ENCODE peak calls at places on chromosomes 7 and 10, in four cellular contexts. Y is omental fat pad, J is C1 segment of cervical spinal cord, E is PC-3. V is an unnamed sample.

GRCh38 chr7:123792547-123792946 is 43.7 kb upstream of the WASL start:
- DNase-seq in J (no peak), E (no peak), Y (no peak), V (no peak)

GRCh38 chr7:16465469-16466086 is at the start of gene SOSTDC1:
- DNase-seq in Y (no peak), E (peak), J (no peak), V (no peak)

GRCh38 chr7:26307226-26307625 is 15.6 kb downstream of the SNX10 start:
- DNase-seq in J (no peak), E (peak), Y (no peak), V (no peak)

GRCh38 chr7:33671521-33672262 is 233.6 kb upstream of the BMPER start:
- DNase-seq in Y (no peak), J (no peak), E (no peak), V (no peak)

GRCh38 chr10:110686941-110687340 is 42.8 kb downstream of the RBM20 start:
- DNase-seq in J (no peak), Y (no peak), E (no peak), V (peak)

GRCh38 chr7:27375958-27376357 is 133.4 kb downstream of the EVX1 start:
- DNase-seq in E (no peak), Y (no peak), J (no peak), V (no peak)

GRCh38 chr7:156147771-156148504 is 335.7 kb upstream of the SHH start:
- DNase-seq in J (no peak), Y (no peak), E (no peak), V (no peak)

GRCh38 chr10:125002423-125003145 is 60.7 kb downstream of the ZRANB1 start:
- DNase-seq in E (no peak), Y (peak), J (no peak), V (no peak)

GRCh38 chr7:28076421-28077163 is 104.0 kb downstream of the JAZF1 start:
- DNase-seq in E (no peak), J (no peak), Y (no peak), V (no peak)

GRCh38 chr7:7884855-7885254 is 83.7 kb upstream of the GLCCI1 start:
- DNase-seq in E (peak), J (no peak), Y (no peak), V (no peak)

GRCh38 chr10:124495725-124496124 is 34.1 kb downstream of the LHPP start:
- DNase-seq in E (no peak), J (no peak), Y (no peak), V (no peak)

GRCh38 chr10:110151467-110151866 is 55.9 kb upstream of the MXI1 start:
- DNase-seq in J (no peak), E (peak), Y (no peak), V (no peak)

GRCh38 chr7:131522325-131522920 is 34.0 kb downstream of the PODXL start:
- DNase-seq in Y (no peak), E (no peak), J (no peak), V (no peak)

GRCh38 chr7:44415047-44415446 is 75.4 kb downstream of the NUDCD3 start:
- DNase-seq in E (peak), Y (no peak), J (no peak), V (no peak)

GRCh38 chr10:8637640-8638039 is 583.2 kb downstream of the GATA3 start:
- DNase-seq in Y (no peak), J (no peak), E (no peak), V (no peak)

GRCh38 chr10:78934994-78935602 is 133.7 kb upstream of the ZMIZ1 start:
- DNase-seq in E (no peak), J (no peak), Y (no peak), V (no peak)

GRCh38 chr10:7408003-7408493 is 2.8 kb downstream of the SFMBT2 start:
- DNase-seq in Y (no peak), E (no peak), J (no peak), V (no peak)

GRCh38 chr7:129343099-129343700 is 91.0 kb upstream of the STRIP2 start:
- DNase-seq in E (peak), Y (no peak), J (no peak), V (peak)

GRCh38 chr10:101492205-101492604 is 95.9 kb downstream of the POLL start:
- DNase-seq in Y (no peak), J (no peak), E (no peak), V (no peak)

GRCh38 chr10:64760371-64760770 is 1239.2 kb downstream of the REEP3 start:
- DNase-seq in Y (no peak), E (peak), J (no peak), V (no peak)

GRCh38 chr7:2405601-2406345 is 2.4 kb downstream of the CHST12 start:
- DNase-seq in E (no peak), J (no peak), Y (no peak), V (no peak)

GRCh38 chr10:131279516-131279915 is 32.0 kb downstream of the TCERG1L start:
- DNase-seq in E (no peak), Y (no peak), J (no peak), V (no peak)

GRCh38 chr10:119368991-119369869 is 161.9 kb downstream of the GRK5 start:
- DNase-seq in J (no peak), Y (no peak), E (no peak), V (no peak)